ENCODE peak calls at places on chromosomes 12 and 14, in four cellular contexts. V, X, G and N are unnamed samples.
A peak's percentile ranks its signal among the peaks of the same experiment; 100 is the strongest.

GRCh38 chr14:104107611-104108569 is 22.4 kb downstream of the ASPG start:
- DNase-seq in V (peak; percentile 19), X (no peak), G (no peak), N (peak; percentile 11)

GRCh38 chr12:88339966-88340365 is 197.9 kb downstream of the TMTC3 start:
- DNase-seq in V (no peak), X (no peak), G (no peak), N (no peak)

GRCh38 chr14:22332671-22333407 is 256.2 kb downstream of the DAD1 start:
- DNase-seq in V (peak; percentile 23), X (no peak), G (peak; percentile 34), N (no peak)

GRCh38 chr14:59688224-59689170 is 111.9 kb upstream of the CCDC175 start:
- DNase-seq in V (peak; percentile 35), X (no peak), G (peak; percentile 20), N (peak; percentile 76)

GRCh38 chr12:70383886-70384285 is 17.8 kb downstream of the KCNMB4 start:
- DNase-seq in V (no peak), X (no peak), G (no peak), N (no peak)

GRCh38 chr12:122880668-122881067 is 15.3 kb downstream of the VPS37B start:
- DNase-seq in V (peak; percentile 49), X (no peak), G (peak; percentile 47), N (no peak)

GRCh38 chr14:77804592-77804991 is 4.7 kb downstream of the ADCK1 start:
- DNase-seq in V (peak; percentile 51), X (no peak), G (peak; percentile 27), N (peak; percentile 69)

GRCh38 chr12:2165021-2165420 is 112.2 kb downstream of the CACNA1C start:
- DNase-seq in V (no peak), X (no peak), G (no peak), N (no peak)

GRCh38 chr12:76006028-76006916 is 25.3 kb downstream of the PHLDA1 start:
- DNase-seq in V (no peak), X (no peak), G (no peak), N (no peak)

GRCh38 chr12:113155641-113156040 is 6.1 kb downstream of the CFAP73 start:
- DNase-seq in V (no peak), X (no peak), G (no peak), N (no peak)

GRCh38 chr14:23539209-23539866 is 12.2 kb downstream of the ZFHX2 start:
- DNase-seq in V (peak; percentile 61), X (no peak), G (peak; percentile 86), N (peak; percentile 77)

GRCh38 chr12:11482955-11483354 is 87.6 kb upstream of the PRB2 start:
- DNase-seq in V (no peak), X (no peak), G (no peak), N (no peak)

GRCh38 chr14:89542768-89543419 is 125.9 kb upstream of the FOXN3 start:
- DNase-seq in V (no peak), X (no peak), G (no peak), N (no peak)

GRCh38 chr12:11877869-11878780 is 192.6 kb upstream of the BCL2L14 start:
- DNase-seq in V (no peak), X (no peak), G (no peak), N (no peak)

GRCh38 chr14:91254456-91254855 is 10.0 kb upstream of the GPR68 start:
- DNase-seq in V (no peak), X (no peak), G (no peak), N (no peak)

GRCh38 chr12:75783093-75783877 is 248.3 kb downstream of the PHLDA1 start:
- DNase-seq in V (no peak), X (no peak), G (no peak), N (no peak)

GRCh38 chr12:3014641-3015040 is 55.4 kb downstream of the TEAD4 start:
- DNase-seq in V (no peak), X (no peak), G (no peak), N (no peak)

GRCh38 chr14:74504874-74505617 is 11.5 kb downstream of the ISCA2 start:
- DNase-seq in V (no peak), X (no peak), G (no peak), N (no peak)

GRCh38 chr12:2481346-2481745 is 313.4 kb upstream of the FKBP4 start:
- DNase-seq in V (no peak), X (no peak), G (no peak), N (no peak)

GRCh38 chr12:48980953-48981756 is 3.0 kb downstream of the WNT1 start:
- DNase-seq in V (no peak), X (no peak), G (no peak), N (peak; percentile 65)

GRCh38 chr12:130044991-130045621 is 117.2 kb upstream of the FZD10 start:
- DNase-seq in V (no peak), X (no peak), G (peak; percentile 75), N (peak; percentile 21)

GRCh38 chr12:100141666-100141997 is 1.0 kb downstream of the BLTP3B start:
- DNase-seq in V (peak; percentile 67), X (no peak), G (no peak), N (no peak)

GRCh38 chr14:24334431-24335271 is at the start of gene ADCY4:
- DNase-seq in V (no peak), X (no peak), G (no peak), N (peak; percentile 41)

DNA sequence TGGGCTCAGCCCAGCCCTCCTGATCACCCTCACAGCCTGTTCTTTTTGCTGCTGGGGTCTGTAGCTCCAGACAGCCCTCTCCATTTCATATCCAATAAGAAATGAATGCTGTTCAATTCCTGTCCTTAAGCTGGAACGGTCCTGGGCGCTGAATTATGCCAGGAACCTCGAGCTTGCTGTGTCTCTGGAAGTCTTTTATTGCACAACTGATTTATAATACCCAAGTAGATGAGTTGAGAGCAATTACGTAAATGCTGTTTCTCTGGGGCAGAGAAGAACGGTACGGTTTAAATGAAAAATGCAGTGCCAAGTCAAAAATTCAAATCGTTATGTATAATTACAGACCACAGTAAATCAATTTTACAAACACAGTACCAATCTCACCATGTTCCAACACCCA is 161.0 kb downstream of the SAMD4A start:
- DNase-seq in V (no peak), X (no peak), G (no peak), N (no peak)
- TF ChIP-seq CREB1 in V (no peak), X (no peak), G (no peak), N (no peak)

GRCh38 chr12:132244724-132245295 is 84.6 kb downstream of the GALNT9 start:
- DNase-seq in V (no peak), X (no peak), G (no peak), N (no peak)

GRCh38 chr12:132239796-132240668 is 89.4 kb downstream of the GALNT9 start:
- DNase-seq in V (no peak), X (no peak), G (no peak), N (no peak)

GRCh38 chr12:132246997-132247717 is 82.2 kb downstream of the GALNT9 start:
- DNase-seq in V (no peak), X (no peak), G (no peak), N (no peak)

GRCh38 chr12:132245521-132246101 is 83.8 kb downstream of the GALNT9 start:
- DNase-seq in V (no peak), X (no peak), G (no peak), N (no peak)

GRCh38 chr12:132243596-132244289 is 85.6 kb downstream of the GALNT9 start:
- DNase-seq in V (no peak), X (no peak), G (peak; percentile 6), N (peak; percentile 44)
- TF ChIP-seq TCF7 in V (no peak), X (no peak), G (no peak), N (no peak)

DNA sequence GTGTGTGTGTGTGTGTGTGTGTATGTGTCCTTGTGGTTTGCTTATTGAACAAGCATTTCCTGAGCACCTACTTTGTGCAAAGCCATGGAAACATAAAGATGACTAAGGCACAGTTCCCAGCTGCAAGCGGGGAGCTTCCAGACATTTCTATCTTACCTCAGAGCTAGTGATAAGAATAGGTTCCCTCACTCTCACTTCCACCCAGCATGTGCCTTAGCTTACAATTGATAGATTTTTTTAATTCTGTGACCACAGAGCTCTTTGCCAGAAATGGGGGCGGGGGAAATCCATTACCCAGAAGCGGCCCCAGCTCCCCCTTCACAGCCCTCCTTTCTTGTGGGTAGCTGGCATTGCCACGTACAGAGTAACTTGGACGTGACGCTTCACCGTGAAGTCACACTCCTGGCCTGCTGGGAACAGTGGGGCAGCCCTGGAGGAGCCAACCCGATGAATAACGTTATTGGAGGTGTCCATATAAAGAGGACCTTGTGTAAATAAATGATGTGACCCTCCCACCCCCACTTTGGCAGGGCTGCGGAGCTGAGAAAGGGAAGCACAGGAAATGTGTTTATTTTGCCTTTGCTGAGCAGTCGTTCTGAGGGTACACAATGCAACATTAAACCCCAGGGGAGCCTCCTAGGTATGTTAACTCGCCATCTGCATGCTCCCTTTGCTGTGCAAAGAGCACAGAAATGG is 238.9 kb downstream of the CHST11 start:
- DNase-seq in V (no peak), X (peak; percentile 73), G (no peak), N (no peak)
- TF ChIP-seq CREB1 in V (no peak), X (peak; percentile 71), G (no peak), N (no peak)

GRCh38 chr14:79370969-79371368 is 840.3 kb downstream of the DIO2 start:
- DNase-seq in V (no peak), X (no peak), G (no peak), N (no peak)

GRCh38 chr14:79373451-79373850 is 837.9 kb downstream of the DIO2 start:
- DNase-seq in V (no peak), X (no peak), G (no peak), N (no peak)

GRCh38 chr14:79375336-79375735 is 836.0 kb downstream of the DIO2 start:
- DNase-seq in V (no peak), X (no peak), G (no peak), N (no peak)

DNA sequence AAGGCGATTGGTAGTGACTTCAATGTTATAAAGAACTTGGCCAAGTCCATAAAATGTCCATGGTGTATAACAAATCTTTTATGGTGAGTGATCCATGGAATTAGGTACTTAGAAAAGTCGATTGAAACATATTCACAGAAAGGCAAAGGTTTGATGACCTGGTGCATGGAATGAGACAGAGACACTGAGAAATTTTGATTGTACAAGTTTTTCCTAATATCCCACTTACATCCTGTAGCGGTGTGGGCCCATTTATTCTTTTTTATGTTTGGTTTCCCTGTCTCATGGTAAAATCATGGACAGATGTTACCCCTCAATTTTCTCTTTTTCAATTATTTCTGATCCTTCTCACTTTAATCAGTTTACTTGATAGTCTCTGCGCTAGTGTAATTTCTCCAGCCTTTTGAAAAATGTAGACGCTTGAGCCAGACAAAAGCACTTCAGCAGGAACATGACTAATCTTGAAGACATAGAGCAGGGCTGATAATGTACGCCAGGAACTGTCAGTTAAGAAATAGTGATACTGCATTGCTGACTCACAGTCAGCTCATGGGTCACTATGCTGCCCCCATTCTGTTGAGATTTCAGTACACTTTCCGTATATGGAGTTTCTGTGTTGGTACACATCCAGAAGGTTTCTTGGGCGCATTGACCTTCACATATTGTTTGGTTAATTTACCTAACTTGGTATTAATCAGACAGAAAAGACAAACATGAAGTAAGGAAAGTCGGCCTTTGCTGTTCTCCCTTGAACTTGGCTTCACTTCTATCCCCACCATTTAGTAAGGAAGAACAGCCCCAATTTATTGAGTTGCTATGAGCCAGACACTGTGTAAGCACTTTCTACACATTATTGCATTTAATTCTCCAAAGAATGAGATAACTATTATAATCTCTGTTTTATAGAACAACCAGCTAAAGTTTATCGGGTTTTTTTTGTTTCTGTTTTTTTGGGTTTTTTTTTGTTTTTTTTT is 841.7 kb downstream of the DIO2 start:
- DNase-seq in V (no peak), X (no peak), G (no peak), N (no peak)
- TF ChIP-seq TCF7 in V (no peak), X (no peak), G (no peak), N (no peak)